ENCODE peak calls at places on chromosomes 7 and 10, in five cellular contexts. O, J, L, B and G are unnamed samples.

GRCh38 chr7:158910254-158911053 is 54.1 kb downstream of the DYNC2I1 start:
- DNase-seq in O (no peak), J (peak), L (no peak), B (no peak), G (no peak)

GRCh38 chr10:118626953-118627352 is 31.5 kb upstream of the PRLHR start:
- DNase-seq in O (no peak), J (no peak), L (no peak), B (no peak), G (no peak)

GRCh38 chr7:116802784-116803183 is 59.6 kb upstream of the CAPZA2 start:
- DNase-seq in O (no peak), J (no peak), L (peak), B (no peak), G (no peak)

GRCh38 chr10:71131096-71131495 is 81.3 kb upstream of the UNC5B start:
- DNase-seq in O (no peak), J (no peak), L (no peak), B (peak), G (no peak)

GRCh38 chr10:99430116-99430450 is 341 bp downstream of the GOT1 start:
- DNase-seq in O (no peak), J (no peak), L (no peak), B (no peak), G (no peak)

GRCh38 chr7:31933481-31933880 is 136.7 kb downstream of the PDE1C start:
- DNase-seq in O (no peak), J (no peak), L (no peak), B (no peak), G (no peak)

GRCh38 chr10:124164252-124164651 is 70.9 kb upstream of the CHST15 start:
- DNase-seq in O (no peak), J (no peak), L (no peak), B (no peak), G (no peak)

GRCh38 chr7:2024227-2024918 is 208.4 kb downstream of the MAD1L1 start:
- DNase-seq in O (peak), J (peak), L (no peak), B (peak), G (peak)

DNA sequence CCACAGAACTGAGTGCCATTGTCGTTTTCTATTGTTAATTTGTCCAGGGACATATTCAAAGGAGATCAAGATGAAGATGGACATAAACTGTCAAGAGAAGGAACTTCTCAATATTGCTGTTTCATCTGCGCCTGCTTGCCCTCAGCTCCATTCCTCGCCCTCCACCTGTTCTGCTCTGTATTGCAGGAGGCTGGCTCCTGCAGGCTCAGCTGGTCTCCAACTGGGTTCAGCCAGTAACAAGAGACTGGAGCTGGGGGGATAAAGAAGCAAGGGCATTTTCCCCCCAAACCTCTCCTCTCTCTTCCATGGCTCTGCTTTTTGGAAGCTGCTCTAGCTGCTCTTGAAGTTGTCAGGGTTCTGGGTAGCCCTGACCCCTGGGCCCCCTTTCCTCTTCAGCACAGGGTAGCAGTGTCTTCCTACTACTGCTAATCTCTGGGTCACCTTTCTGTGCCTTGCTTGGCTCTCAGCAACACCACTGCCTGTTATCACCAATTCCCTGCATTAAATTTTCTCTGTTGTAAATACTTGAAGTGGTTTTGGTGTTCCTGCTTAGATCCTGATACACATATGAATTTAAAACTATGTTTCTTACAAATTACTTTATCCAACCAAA is 149.0 kb upstream of the FGFR2 start:
- DNase-seq in O (no peak), J (no peak), L (no peak), B (no peak), G (no peak)
- TF ChIP-seq CTCF in O (no peak), J (no peak), L (no peak), B (no peak), G (no peak)

DNA sequence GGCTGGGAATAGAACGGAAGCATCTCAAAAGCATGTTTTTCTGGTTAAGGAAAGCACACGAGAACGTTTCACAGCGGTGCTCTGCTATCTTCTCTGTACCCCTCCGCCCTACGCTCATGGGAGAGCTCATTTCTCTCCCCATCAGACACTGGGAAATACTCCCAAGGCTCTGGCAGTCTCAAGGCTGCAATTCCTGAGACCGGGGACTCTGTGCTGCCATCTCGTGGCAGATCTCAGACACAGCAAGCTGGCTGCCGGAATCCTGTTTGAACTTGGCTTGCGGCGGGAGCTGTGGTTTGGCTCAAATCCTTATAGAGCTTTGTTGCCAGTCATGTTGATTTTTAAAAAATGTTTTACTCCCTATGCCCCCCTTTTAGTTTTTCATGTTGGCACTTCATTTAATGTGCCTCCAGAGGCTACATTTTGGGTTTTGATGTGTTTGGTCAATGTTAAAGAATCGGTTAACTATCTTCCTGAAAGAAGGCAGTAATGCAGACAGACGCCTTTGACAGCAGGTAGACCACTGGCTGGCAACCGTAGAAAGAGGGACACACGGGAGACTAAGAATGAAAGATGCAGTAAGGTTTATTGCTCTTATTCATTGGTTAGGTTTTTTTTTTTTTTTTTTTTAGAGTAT is 27.6 kb downstream of the BMPER start:
- DNase-seq in O (peak), J (peak), L (peak), B (peak), G (peak)
- H3K4me3 ChIP-seq in O (peak), J (peak), L (no peak), B (peak), G (peak)

GRCh38 chr10:126921162-126921561 is 15.9 kb downstream of the DOCK1 start:
- DNase-seq in O (no peak), J (no peak), L (no peak), B (no peak), G (no peak)
- H3K27ac ChIP-seq in O (no peak), J (no peak), L (no peak), B (no peak), G (no peak)

GRCh38 chr10:60883187-60883586 is 60.8 kb downstream of the RHOBTB1 start:
- DNase-seq in O (no peak), J (no peak), L (peak), B (no peak), G (no peak)

GRCh38 chr10:60872451-60872850 is 71.5 kb downstream of the RHOBTB1 start:
- DNase-seq in O (peak), J (no peak), L (no peak), B (no peak), G (no peak)

GRCh38 chr10:60877066-60877776 is 66.8 kb downstream of the RHOBTB1 start:
- DNase-seq in O (no peak), J (no peak), L (no peak), B (no peak), G (no peak)

GRCh38 chr10:60878224-60878623 is 65.8 kb downstream of the RHOBTB1 start:
- DNase-seq in O (peak), J (no peak), L (no peak), B (no peak), G (no peak)

GRCh38 chr10:60877777-60878120 is 66.2 kb downstream of the RHOBTB1 start:
- DNase-seq in O (no peak), J (no peak), L (no peak), B (no peak), G (no peak)
- TF ChIP-seq CTCF in O (no peak), J (no peak), L (no peak), B (no peak), G (no peak)

DNA sequence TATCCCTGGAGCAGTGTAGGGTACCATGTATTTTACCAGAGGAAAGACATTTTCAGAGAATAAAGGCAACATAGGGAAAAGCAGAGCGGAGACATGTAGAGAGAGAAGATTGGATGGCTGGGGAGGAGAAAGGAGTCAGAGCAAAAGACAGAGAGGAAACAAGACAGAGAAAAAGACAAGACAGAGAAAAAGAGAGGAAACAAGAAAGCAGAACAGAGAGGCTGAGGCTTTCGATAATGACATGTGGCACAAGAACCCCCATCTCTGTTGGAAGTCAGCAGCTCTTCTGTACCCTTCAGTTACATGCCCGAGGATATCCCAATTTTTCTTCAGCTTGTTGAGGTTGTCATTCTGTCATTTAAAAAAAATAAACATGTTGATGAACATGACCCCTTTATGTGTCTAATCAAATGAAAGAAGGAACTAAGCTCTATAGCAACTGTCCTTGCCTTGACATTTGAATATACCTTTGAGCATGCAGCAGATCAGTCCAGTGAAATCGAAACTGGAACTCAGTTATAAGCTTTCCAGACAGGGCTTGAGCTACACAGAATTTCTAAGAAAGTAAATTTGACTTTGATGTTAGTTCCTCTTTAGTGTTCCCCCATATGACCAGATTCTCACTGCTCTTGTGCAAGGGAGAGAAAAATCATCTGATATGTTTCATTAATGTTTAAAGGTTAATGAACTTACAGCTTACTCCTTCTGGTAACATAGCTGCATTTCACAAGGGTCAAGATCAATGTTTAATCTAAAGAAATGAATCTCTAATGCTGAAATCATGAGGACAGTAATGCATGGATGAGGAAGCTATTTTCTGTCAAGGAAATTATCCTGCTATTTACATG is 75.1 kb upstream of the SP4 start:
- DNase-seq in O (no peak), J (no peak), L (no peak), B (no peak), G (no peak)
- H3K4me3 ChIP-seq in O (no peak), J (no peak), L (no peak), B (no peak), G (no peak)

GRCh38 chr7:157359581-157359980 is 22.8 kb downstream of the DNAJB6 start:
- DNase-seq in O (no peak), J (no peak), L (no peak), B (no peak), G (no peak)
- H3K27ac ChIP-seq in O (peak), J (no peak), L (no peak), B (no peak), G (peak)

GRCh38 chr10:95133016-95133752 is 60.9 kb upstream of the ACSM6 start:
- DNase-seq in O (peak), J (peak), L (peak), B (peak), G (peak)
- TF ChIP-seq CTCF in O (peak), J (peak), L (peak), B (peak), G (peak)

DNA sequence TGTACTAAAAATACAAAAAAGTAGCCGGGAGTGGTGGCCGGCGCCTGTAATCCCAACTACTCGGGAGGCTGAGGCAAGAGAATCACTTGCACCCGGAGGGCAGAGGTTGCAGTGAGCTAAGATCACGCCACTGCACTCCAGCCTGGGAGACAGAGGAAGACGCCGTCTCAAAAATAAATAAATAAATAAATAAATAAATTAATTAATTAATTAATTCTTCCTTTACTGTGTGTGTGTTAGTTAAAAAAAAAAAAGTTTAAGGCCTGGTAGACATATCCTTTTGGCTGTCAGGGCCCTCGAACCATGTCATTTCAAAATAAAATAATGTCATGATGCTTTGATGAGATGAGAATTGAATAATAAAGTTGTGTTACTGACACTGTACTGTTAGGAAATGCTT is 81.3 kb downstream of the ZNF467 start:
- DNase-seq in O (no peak), J (no peak), L (no peak), B (no peak), G (no peak)
- H3K4me3 ChIP-seq in O (no peak), J (no peak), L (no peak), B (no peak), G (peak)

GRCh38 chr7:232571-233455 is 40.4 kb downstream of the FAM20C start:
- DNase-seq in O (no peak), J (no peak), L (no peak), B (peak), G (no peak)
- H3K27ac ChIP-seq in O (peak), J (peak), L (no peak), B (peak), G (peak)

GRCh38 chr10:31774291-31774900 is 154.2 kb downstream of the ARHGAP12 start:
- DNase-seq in O (no peak), J (no peak), L (no peak), B (no peak), G (no peak)
- TF ChIP-seq CTCF in O (no peak), J (no peak), L (no peak), B (no peak), G (no peak)